ENCODE peak calls at places on chromosome X, in four cellular contexts. H, I, V and N are unnamed samples. For H3K27me3 and H3K4me1, the result is how much of the 10 kb centered on the place peaks cover.

GRCh38 chrX:12977761-12978204 is 2.9 kb downstream of the TMSB4X start:
- DNase-seq in H (no peak), I (no peak), V (no peak), N (no peak)

GRCh38 chrX:16807976-16808542 is 21.8 kb downstream of the TXLNG start:
- DNase-seq in H (peak), I (no peak), V (no peak), N (no peak)

GRCh38 chrX:106170318-106170717 is 2.2 kb downstream of the PWWP3B start:
- DNase-seq in H (peak), I (peak), V (no peak), N (peak)

GRCh38 chrX:47482065-47482511 is 934 bp downstream of the ZNF41 start:
- DNase-seq in H (no peak), I (no peak), V (no peak), N (no peak)

GRCh38 chrX:140091276-140091886 is 126.1 kb upstream of the CXorf66 start:
- DNase-seq in H (peak), I (peak), V (no peak), N (peak)

GRCh38 chrX:41142130-41142529 is 56.9 kb downstream of the USP9X start:
- DNase-seq in H (no peak), I (no peak), V (no peak), N (no peak)

GRCh38 chrX:110167952-110168451 is 149.9 kb downstream of the AMMECR1 start:
- DNase-seq in H (no peak), I (no peak), V (no peak), N (peak)

GRCh38 chrX:69503228-69503834 is 795 bp upstream of the NALF2 start:
- DNase-seq in H (no peak), I (peak), V (no peak), N (peak)

GRCh38 chrX:1485033-1485432 is 32.3 kb upstream of the ASMTL start:
- DNase-seq in H (no peak), I (peak), V (no peak), N (peak)

GRCh38 chrX:6223516-6223915 is 5.2 kb downstream of the NLGN4X start:
- DNase-seq in H (no peak), I (no peak), V (no peak), N (no peak)

GRCh38 chrX:150486011-150486410 is 82.4 kb upstream of the MTM1 start:
- DNase-seq in H (peak), I (peak), V (no peak), N (peak)

GRCh38 chrX:10259716-10260115 is 102.9 kb downstream of the CLCN4 start:
- DNase-seq in H (no peak), I (no peak), V (no peak), N (no peak)

GRCh38 chrX:23616361-23616760 is 50.9 kb upstream of the PRDX4 start:
- DNase-seq in H (peak), I (no peak), V (no peak), N (no peak)

GRCh38 chrX:151703487-151703886 is 8.2 kb downstream of the PRRG3 start:
- DNase-seq in H (no peak), I (no peak), V (no peak), N (no peak)

GRCh38 chrX:5278908-5279307 is 949.8 kb downstream of the NLGN4X start:
- DNase-seq in H (no peak), I (no peak), V (no peak), N (no peak)

GRCh38 chrX:25028726-25029125 is 13.0 kb upstream of the ARX start:
- DNase-seq in H (no peak), I (no peak), V (no peak), N (no peak)

GRCh38 chrX:68669872-68670271 is 22.4 kb downstream of the STARD8 start:
- DNase-seq in H (no peak), I (no peak), V (no peak), N (no peak)

GRCh38 chrX:40146471-40147398 is 49.0 kb upstream of the BCOR start:
- DNase-seq in H (peak), I (peak), V (no peak), N (peak)

GRCh38 chrX:55778322-55778721 is 60.8 kb downstream of the RRAGB start:
- DNase-seq in H (no peak), I (no peak), V (no peak), N (no peak)

GRCh38 chrX:129717902-129718301 is 20.9 kb upstream of the XPNPEP2 start:
- DNase-seq in H (no peak), I (peak), V (no peak), N (no peak)

GRCh38 chrX:43892471-43892870 is 10.2 kb upstream of the MAOB start:
- DNase-seq in H (no peak), I (no peak), V (no peak), N (no peak)

GRCh38 chrX:18681996-18682395 is 10.1 kb upstream of the RS1 start:
- DNase-seq in H (no peak), I (no peak), V (no peak), N (no peak)

GRCh38 chrX:134236690-134237362 is at the start of gene CCDC160:
- DNase-seq in H (peak), I (peak), V (peak), N (peak)

GRCh38 chrX:38817004-38817703 is 15.9 kb downstream of the MID1IP1 start:
- DNase-seq in H (peak), I (peak), V (no peak), N (peak)

GRCh38 chrX:14964500-14964899 is 91.3 kb downstream of the MOSPD2 start:
- DNase-seq in H (no peak), I (no peak), V (no peak), N (no peak)
- TF ChIP-seq CTCF in H (no peak), I (no peak), V (no peak), N (no peak)

GRCh38 chrX:72110051-72110926 is 21.4 kb downstream of the RTL5 start:
- DNase-seq in H (no peak), I (no peak), V (no peak), N (no peak)

GRCh38 chrX:72108666-72109065 is 23.0 kb downstream of the RTL5 start:
- DNase-seq in H (no peak), I (no peak), V (no peak), N (no peak)

GRCh38 chrX:72105436-72105835 is 26.3 kb downstream of the RTL5 start:
- DNase-seq in H (no peak), I (no peak), V (no peak), N (no peak)

GRCh38 chrX:72107841-72108590 is 23.7 kb downstream of the RTL5 start:
- DNase-seq in H (no peak), I (no peak), V (no peak), N (no peak)

GRCh38 chrX:72107320-72107719 is 24.4 kb downstream of the RTL5 start:
- DNase-seq in H (no peak), I (peak), V (no peak), N (no peak)
- H3K27me3 ChIP-seq in H (under half), I (under half), V (under half), N (under half)

GRCh38 chrX:65697915-65698796 is 30.7 kb downstream of the MSN start:
- DNase-seq in H (no peak), I (peak), V (peak), N (no peak)

GRCh38 chrX:65697173-65697572 is 29.7 kb downstream of the MSN start:
- DNase-seq in H (no peak), I (no peak), V (no peak), N (no peak)

GRCh38 chrX:65695849-65696248 is 28.4 kb downstream of the MSN start:
- DNase-seq in H (no peak), I (no peak), V (no peak), N (no peak)

DNA sequence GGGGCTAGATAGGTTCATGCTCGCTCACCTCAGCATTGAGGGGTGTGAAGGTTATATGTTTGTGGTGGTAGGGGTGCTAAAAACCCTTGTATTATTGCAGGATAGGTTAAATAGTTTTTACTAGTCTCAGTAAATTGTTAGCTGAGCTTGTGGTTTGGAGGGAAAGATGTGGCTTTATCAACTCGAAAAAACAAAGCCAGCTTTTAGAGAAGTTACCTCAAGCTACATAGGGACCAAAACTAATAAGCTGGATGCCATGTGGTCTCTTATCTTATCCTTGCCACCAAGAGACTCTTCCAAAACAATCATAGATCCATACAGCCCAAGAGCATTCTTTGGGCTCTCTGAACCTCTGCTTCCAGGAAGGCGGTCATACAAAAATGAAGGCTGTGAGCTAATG is 29.2 kb downstream of the MSN start:
- DNase-seq in H (no peak), I (no peak), V (no peak), N (no peak)
- H3K4me1 ChIP-seq in H (under half), I (under half), V (under half), N (under half)

GRCh38 chrX:141815904-141816303 is 22.2 kb upstream of the MAGEC3 start:
- DNase-seq in H (no peak), I (no peak), V (no peak), N (no peak)
- TF ChIP-seq CTCF in H (no peak), I (no peak), V (no peak), N (no peak)

GRCh38 chrX:113545040-113545439 is 704.4 kb upstream of the AMOT start:
- DNase-seq in H (no peak), I (no peak), V (no peak), N (no peak)
- H3K27me3 ChIP-seq in H (under half), I (under half), V (under half), N (under half)

DNA sequence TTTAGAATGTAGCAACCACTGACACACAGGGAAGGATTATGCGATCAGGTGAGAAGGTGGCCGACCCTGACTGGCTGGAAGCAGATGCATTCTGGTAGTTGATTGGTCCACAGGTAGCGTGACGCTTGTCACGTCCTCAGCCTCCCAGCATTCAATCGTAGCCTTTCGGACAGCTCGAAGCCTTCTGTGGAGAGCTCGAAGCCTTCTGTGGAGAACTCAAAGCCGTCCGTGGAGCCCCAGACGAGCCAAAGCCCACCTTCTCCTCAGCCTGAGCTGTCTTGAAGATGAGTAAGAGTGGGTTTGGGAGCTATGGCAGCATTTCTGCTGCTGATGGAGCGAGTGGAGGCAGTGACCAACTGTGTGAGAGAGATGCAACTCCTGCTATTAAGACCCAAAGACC is 319 bp downstream of the RPA4 start:
- DNase-seq in H (no peak), I (no peak), V (no peak), N (no peak)
- H3K4me1 ChIP-seq in H (under half), I (under half), V (under half), N (under half)

DNA sequence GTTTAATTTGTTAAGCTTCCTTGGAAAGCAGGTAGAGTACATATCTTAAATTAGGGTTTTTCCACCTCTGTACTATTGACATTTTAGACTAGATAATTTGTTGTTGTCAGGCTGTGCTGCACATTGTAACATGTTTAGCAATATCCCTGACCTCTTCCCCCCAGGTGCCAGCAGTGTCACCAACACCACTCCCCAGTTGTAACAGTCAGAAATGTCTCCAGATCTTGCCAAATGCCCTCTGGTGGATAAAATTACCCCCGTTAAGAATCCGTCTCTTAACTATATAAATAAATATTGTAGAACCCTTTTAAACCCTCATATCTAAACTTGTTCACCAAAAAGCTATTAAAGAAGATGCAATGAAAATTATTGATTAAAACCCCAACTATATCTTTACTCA is 161.5 kb downstream of the ARHGAP6 start:
- DNase-seq in H (no peak), I (no peak), V (no peak), N (no peak)
- TF ChIP-seq CTCF in H (no peak), I (no peak), V (no peak), N (no peak)

GRCh38 chrX:53318766-53319353 is 37.5 kb upstream of the IQSEC2 start:
- DNase-seq in H (no peak), I (no peak), V (no peak), N (no peak)
- H3K27me3 ChIP-seq in H (under half), I (under half), V (under half), N (under half)

GRCh38 chrX:107738768-107739167 is 36.8 kb downstream of the TSC22D3 start:
- DNase-seq in H (no peak), I (no peak), V (no peak), N (no peak)
- H3K4me1 ChIP-seq in H (under half), I (under half), V (under half), N (under half)

GRCh38 chrX:131621650-131622049 is 77.8 kb downstream of the OR13H1 start:
- DNase-seq in H (no peak), I (no peak), V (no peak), N (no peak)

GRCh38 chrX:131626681-131627296 is 82.9 kb downstream of the OR13H1 start:
- DNase-seq in H (peak), I (no peak), V (no peak), N (peak)
- TF ChIP-seq CTCF in H (peak), I (no peak), V (no peak), N (peak)